ENCODE peak calls at places on chromosomes 7 and 10, in nine cellular contexts. R is kidney, Y is uterus, V is colonic mucosa, W is left lung, D is tibial nerve, I is body of pancreas, A is stomach, Q is tibial artery. E is an unnamed sample.

GRCh38 chr10:104306897-104307296 is 31.4 kb downstream of the ITPRIP start:
- DNase-seq in Q (no peak), V (no peak), W (no peak), Y (no peak), I (no peak), A (no peak), D (no peak), R (no peak), E (no peak)

GRCh38 chr7:130822642-130823041 is 88.6 kb upstream of the KLF14 start:
- DNase-seq in I (no peak), A (no peak), W (no peak), R (no peak), Y (no peak), D (no peak), V (no peak), Q (no peak), E (no peak)

GRCh38 chr10:58384095-58384494 is 1.1 kb upstream of the TFAM start:
- DNase-seq in Y (no peak), Q (no peak), R (no peak), V (no peak), W (no peak), A (no peak), D (no peak), I (no peak), E (no peak)

GRCh38 chr10:78053201-78053868 is 19.7 kb downstream of the RPS24 start:
- DNase-seq in A (no peak), R (no peak), Y (no peak), V (no peak), W (no peak), Q (peak; percentile 9), D (no peak), I (no peak), E (no peak)

GRCh38 chr7:1386623-1387220 is 72.5 kb downstream of the MICALL2 start:
- DNase-seq in W (no peak), Q (no peak), D (no peak), R (no peak), A (no peak), I (no peak), V (no peak), Y (no peak), E (no peak)

GRCh38 chr7:155878674-155879073 is 66.4 kb upstream of the SHH start:
- DNase-seq in V (peak; percentile 5), W (peak; percentile 31), R (no peak), I (no peak), Q (no peak), Y (no peak), D (no peak), A (no peak), E (peak; percentile 19)

GRCh38 chr10:6218692-6219493 is 16.2 kb downstream of the PFKFB3 start:
- DNase-seq in Q (no peak), R (peak; percentile 63), A (no peak), D (no peak), I (no peak), Y (no peak), V (no peak), W (no peak), E (peak; percentile 81)

GRCh38 chr10:29820890-29821398 is 186.2 kb upstream of the SVIL start:
- DNase-seq in Y (peak; percentile 85), D (no peak), W (no peak), V (no peak), A (no peak), Q (peak; percentile 53), I (no peak), R (no peak), E (no peak)

GRCh38 chr7:1460757-1461639 is 1.7 kb upstream of the MICALL2 start:
- DNase-seq in I (peak; percentile 80), A (peak; percentile 80), V (peak; percentile 90), Q (peak; percentile 63), W (no peak), R (peak; percentile 89), Y (peak; percentile 61), D (peak; percentile 45), E (no peak)

GRCh38 chr7:43583424-43584199 is 704 bp downstream of the STK17A start:
- DNase-seq in Y (peak; percentile 59), I (peak; percentile 83), R (peak; percentile 89), W (peak; percentile 94), Q (peak; percentile 73), A (peak; percentile 79), D (peak; percentile 38), V (peak; percentile 70), E (peak; percentile 80)

GRCh38 chr10:63414481-63415260 is 51.1 kb downstream of the JMJD1C start:
- DNase-seq in R (no peak), I (no peak), A (no peak), Y (no peak), V (no peak), D (no peak), W (no peak), Q (no peak), E (peak; percentile 26)

GRCh38 chr7:35647171-35647574 is 47.8 kb downstream of the HERPUD2 start:
- DNase-seq in D (no peak), R (no peak), I (peak; percentile 71), V (no peak), Y (no peak), Q (no peak), A (no peak), W (no peak), E (no peak)

GRCh38 chr7:101134399-101134980 is 7.6 kb downstream of the SERPINE1 start:
- DNase-seq in I (no peak), R (no peak), D (no peak), Q (no peak), V (no peak), Y (no peak), W (no peak), A (no peak), E (no peak)

GRCh38 chr7:80830584-80831319 is 88.1 kb downstream of the SEMA3C start:
- DNase-seq in R (no peak), Y (no peak), V (no peak), W (no peak), D (no peak), I (no peak), A (no peak), Q (no peak), E (no peak)

GRCh38 chr10:132507956-132508490 is 29.6 kb upstream of the INPP5A start:
- DNase-seq in V (no peak), Q (peak; percentile 17), R (no peak), Y (no peak), A (peak; percentile 26), D (no peak), W (peak; percentile 39), I (no peak), E (no peak)

GRCh38 chr10:118139321-118139720 is 92.6 kb upstream of the RAB11FIP2 start:
- DNase-seq in V (no peak), Q (no peak), I (no peak), R (no peak), W (no peak), D (no peak), Y (no peak), A (no peak), E (no peak)

GRCh38 chr7:107879400-107880035 is 11.5 kb upstream of the DLD start:
- DNase-seq in Q (no peak), W (no peak), I (peak; percentile 66), A (peak; percentile 59), D (peak; percentile 51), R (no peak), Y (no peak), V (peak; percentile 41), E (no peak)

GRCh38 chr10:18793951-18794350 is 134.7 kb downstream of the ARL5B start:
- DNase-seq in Q (no peak), I (no peak), W (no peak), D (no peak), R (no peak), Y (no peak), V (no peak), A (no peak), E (no peak)

GRCh38 chr7:136741941-136742340 is 126.5 kb upstream of the CHRM2 start:
- DNase-seq in W (no peak), R (no peak), D (no peak), Y (no peak), V (no peak), A (no peak), I (no peak), Q (no peak), E (no peak)

GRCh38 chr7:156903232-156903909 is 10.4 kb upstream of the LMBR1 start:
- DNase-seq in A (peak; percentile 73), W (no peak), Q (no peak), R (no peak), V (no peak), Y (no peak), D (peak; percentile 16), I (peak; percentile 30), E (no peak)

GRCh38 chr7:29612596-29612995 is 49.0 kb downstream of the PRR15 start:
- DNase-seq in Y (no peak), I (no peak), Q (no peak), R (no peak), A (no peak), V (no peak), D (no peak), W (no peak), E (no peak)

GRCh38 chr10:70784476-70784875 is 701 bp downstream of the TBATA start:
- DNase-seq in A (no peak), I (no peak), Q (no peak), V (no peak), R (no peak), Y (no peak), W (no peak), D (no peak), E (no peak)

GRCh38 chr10:128078136-128078969 is 47.9 kb downstream of the MKI67 start:
- DNase-seq in V (peak; percentile 43), D (no peak), Y (no peak), R (no peak), W (no peak), A (no peak), I (no peak), Q (no peak), E (peak; percentile 53)

GRCh38 chr7:143407296-143408246 is 1.1 kb downstream of the EPHA1 start:
- DNase-seq in R (no peak), Q (no peak), A (no peak), I (no peak), D (no peak), V (no peak), W (no peak), Y (no peak), E (no peak)
- H3K4me3 ChIP-seq in R (peak overlapping the region; percentile 66), Q (no peak overlapping the region), A (peak overlapping the region; percentile 60), I (peak overlapping the region; percentile 93), D (no peak overlapping the region), V (peak overlapping the region; percentile 62), W (peak overlapping the region; percentile 35), Y (no peak overlapping the region), E (no peak overlapping the region)

GRCh38 chr10:112429654-112430230 is 17.0 kb downstream of the ZDHHC6 start:
- DNase-seq in R (peak; percentile 59), A (no peak), I (no peak), V (no peak), W (peak; percentile 56), Q (no peak), D (no peak), Y (no peak), E (no peak)
- H3K27ac ChIP-seq in R (no peak overlapping the region), A (no peak overlapping the region), I (no peak overlapping the region), V (no peak overlapping the region), W (no peak overlapping the region), Q (no peak overlapping the region), D (peak overlapping the region; percentile 9), Y (no peak overlapping the region), E (no peak overlapping the region)

GRCh38 chr10:48601789-48602188 is 3.1 kb downstream of the ARHGAP22 start:
- DNase-seq in A (no peak), W (no peak), Y (no peak), V (no peak), I (no peak), D (no peak), R (no peak), Q (no peak), E (peak; percentile 2)
- H3K4me1 ChIP-seq in A (peaks cover 21% of the 10 kb centered on the region), W (peaks cover 32% of the 10 kb centered on the region), Y (no peaks in the 10 kb centered on the region), V (peaks cover 9% of the 10 kb centered on the region), I (peaks cover 9% of the 10 kb centered on the region), D (peaks cover 8% of the 10 kb centered on the region), R (peaks cover 7% of the 10 kb centered on the region), Q (no peaks in the 10 kb centered on the region), E (peaks cover 24% of the 10 kb centered on the region)

GRCh38 chr7:92179393-92179924 is 517 bp upstream of the LRRD1 start:
- DNase-seq in I (peak; percentile 5), A (no peak), D (no peak), R (no peak), W (no peak), Q (peak; percentile 22), V (no peak), Y (no peak), E (no peak)
- H3K4me3 ChIP-seq in I (no peak overlapping the region), A (peak overlapping the region; percentile 51), D (peak overlapping the region; percentile 42), R (peak overlapping the region; percentile 74), W (peak overlapping the region; percentile 46), Q (peak overlapping the region; percentile 52), V (peak overlapping the region; percentile 41), Y (peak overlapping the region; percentile 42), E (no peak overlapping the region)

E was measured in SJSA1.